ENCODE peak calls at places on chromosomes 4 and X, in five cellular contexts. A is SK-N-SH, K is A549, L is K562, M is HCT116. R is an unnamed sample.
A peak's percentile ranks its signal among the peaks of the same experiment; 100 is the strongest.

GRCh38 chr4:80173387-80173786 is 23.9 kb upstream of the PRDM8 start:
- DNase-seq in A (no peak), K (no peak), L (no peak), M (no peak), R (no peak)

GRCh38 chrX:149541521-149542047 is 772 bp downstream of the EOLA1 start:
- DNase-seq in A (no peak), K (no peak), L (peak; percentile 17), M (no peak), R (no peak)

GRCh38 chr4:136873555-136873954 is 658.7 kb downstream of the PCDH18 start:
- DNase-seq in A (no peak), K (no peak), L (no peak), M (no peak), R (no peak)

GRCh38 chr4:31104596-31104995 is 384.4 kb downstream of the PCDH7 start:
- DNase-seq in A (no peak), K (no peak), L (no peak), M (no peak), R (no peak)

GRCh38 chr4:145842224-145842887 is 96.3 kb downstream of the ZNF827 start:
- DNase-seq in A (no peak), K (no peak), L (no peak), M (no peak), R (no peak)

GRCh38 chr4:79235074-79235473 is 90.8 kb downstream of the NAA11 start:
- DNase-seq in A (no peak), K (no peak), L (no peak), M (no peak), R (no peak)

GRCh38 chrX:95427389-95427788 is 1257.3 kb upstream of the DIAPH2 start:
- DNase-seq in A (no peak), K (no peak), L (no peak), M (no peak), R (no peak)

GRCh38 chr4:150212927-150213326 is 134.7 kb downstream of the DCLK2 start:
- DNase-seq in A (no peak), K (no peak), L (no peak), M (no peak), R (no peak)

GRCh38 chr4:175385797-175386196 is 426.3 kb downstream of the GPM6A start:
- DNase-seq in A (no peak), K (no peak), L (no peak), M (no peak), R (no peak)

GRCh38 chrX:55057691-55058249 is 17.1 kb upstream of the PAGE2B start:
- DNase-seq in A (peak; percentile 40), K (peak; percentile 2), L (peak; percentile 26), M (peak; percentile 16), R (peak; percentile 20)

GRCh38 chr4:7701866-7702649 is 237.6 kb downstream of the AFAP1 start:
- DNase-seq in A (no peak), K (no peak), L (no peak), M (no peak), R (no peak)

GRCh38 chrX:154412468-154412867 is 1.1 kb downstream of the TAFAZZIN start:
- DNase-seq in A (peak; percentile 57), K (no peak), L (no peak), M (no peak), R (no peak)

DNA sequence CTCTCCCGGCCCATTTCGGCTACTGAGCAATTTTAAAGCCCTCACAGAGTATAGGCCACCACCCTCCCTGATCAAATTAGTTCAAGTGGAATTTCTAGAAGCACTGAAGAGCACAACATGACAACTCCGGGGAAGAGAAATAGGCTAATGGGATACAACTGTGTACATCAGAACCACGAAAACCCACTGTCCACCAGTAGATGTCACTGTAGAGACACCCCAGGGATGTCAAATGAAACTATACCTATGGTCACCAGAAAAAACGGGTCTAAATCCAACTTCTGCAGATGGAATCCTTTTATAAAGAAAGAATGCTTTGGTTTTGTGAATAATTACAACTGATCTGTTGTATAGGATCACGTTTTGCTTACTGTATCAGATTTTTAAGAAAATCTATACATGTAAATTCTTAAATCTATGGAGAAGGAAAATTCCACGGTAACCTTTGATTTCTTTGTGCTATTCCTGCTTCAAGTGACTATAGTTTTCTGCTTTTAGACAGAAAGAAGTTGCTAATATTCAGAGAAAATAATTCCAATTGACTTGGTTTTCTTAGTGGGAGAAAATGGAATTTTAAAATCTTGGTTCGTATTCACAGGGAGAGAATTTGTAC is 29.5 kb upstream of the MAP3K15 start:
- DNase-seq in A (peak; percentile 76), K (peak; percentile 66), L (peak; percentile 50), M (peak; percentile 16), R (peak; percentile 32)
- TF ChIP-seq CTCF in A (peak; percentile 94), K (peak; percentile 77), L (peak; percentile 77), M (peak; percentile 61), R (peak; percentile 76)

GRCh38 chr4:14564281-14564680 is 438.0 kb upstream of the CPEB2 start:
- DNase-seq in A (no peak), K (no peak), L (no peak), M (no peak), R (no peak)
- H3K9me3 ChIP-seq in A (no peaks in the 10 kb centered on the region), K (no peaks in the 10 kb centered on the region), L (no peaks in the 10 kb centered on the region), M (peaks cover 9% of the 10 kb centered on the region), R (no peaks in the 10 kb centered on the region)

DNA sequence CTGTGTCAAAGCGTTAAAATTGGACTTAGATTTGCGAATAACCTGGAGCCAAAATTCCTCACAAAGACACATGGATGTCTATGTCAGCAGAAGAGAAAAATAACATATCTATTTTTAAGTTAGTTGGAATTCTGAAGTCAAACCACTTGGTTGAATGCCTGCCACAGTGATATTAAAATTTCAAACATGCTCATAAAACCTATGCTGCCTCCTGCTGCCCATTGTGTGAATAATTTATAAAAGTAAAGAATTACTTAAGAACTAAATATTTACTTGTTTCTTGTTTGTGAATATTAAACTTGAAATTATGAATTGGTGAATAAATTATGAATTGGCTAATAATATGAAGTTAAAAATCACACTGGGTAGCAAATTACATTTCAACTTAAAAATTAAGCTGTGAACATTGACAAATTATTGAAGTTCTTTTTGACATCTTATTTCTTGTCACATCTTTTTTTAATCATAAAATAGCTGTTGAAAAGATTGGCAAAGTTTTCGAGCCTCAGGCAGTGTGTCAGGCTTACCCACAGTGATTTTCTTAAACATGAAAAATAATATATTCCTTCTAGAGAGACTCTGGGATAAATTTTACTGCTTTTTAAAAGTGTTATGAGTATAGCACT is 35.4 kb downstream of the FABP2 start:
- DNase-seq in A (peak; percentile 32), K (no peak), L (no peak), M (peak; percentile 47), R (no peak)
- TF ChIP-seq REST in A (no peak), K (no peak), L (no peak), M (no peak), R (no peak)

DNA sequence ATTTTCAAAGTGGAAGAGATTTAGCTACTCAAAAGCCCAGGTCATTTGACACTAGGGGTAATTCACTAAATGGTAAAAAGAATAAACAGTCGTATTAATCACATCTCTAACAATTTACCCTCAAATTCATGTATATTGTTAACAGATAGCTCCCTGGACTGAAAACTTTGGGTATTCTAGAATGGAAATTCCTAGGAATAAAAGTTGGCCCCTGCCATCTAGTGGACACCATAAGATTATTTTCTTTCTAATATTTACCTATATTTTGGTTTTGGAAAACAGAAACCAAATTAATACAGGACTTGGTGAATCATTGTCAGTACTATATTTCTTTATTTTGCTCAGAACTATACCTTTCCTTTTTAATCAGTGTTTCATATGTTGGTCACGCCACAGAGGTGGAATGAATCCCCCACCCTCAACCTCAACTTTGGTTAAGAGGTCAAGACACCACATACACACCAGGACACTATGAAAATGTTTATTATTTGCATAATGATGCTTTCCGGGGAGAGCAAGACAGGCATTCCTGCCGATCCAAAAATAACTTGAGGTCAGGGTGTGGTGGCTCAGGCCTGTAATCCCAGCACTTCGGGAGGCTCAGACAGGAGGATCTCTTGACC is 96.2 kb upstream of the APOOL start:
- DNase-seq in A (peak; percentile 1), K (no peak), L (no peak), M (no peak), R (no peak)
- TF ChIP-seq CTCF in A (peak; percentile 60), K (no peak), L (peak; percentile 21), M (no peak), R (peak; percentile 39)

GRCh38 chrX:69496143-69496542 is 8.0 kb upstream of the NALF2 start:
- DNase-seq in A (no peak), K (no peak), L (no peak), M (no peak), R (no peak)

GRCh38 chrX:69493193-69493592 is 10.9 kb upstream of the NALF2 start:
- DNase-seq in A (peak; percentile 45), K (peak; percentile 35), L (peak; percentile 30), M (peak; percentile 33), R (no peak)

GRCh38 chrX:69489625-69490024 is 14.5 kb upstream of the NALF2 start:
- DNase-seq in A (no peak), K (no peak), L (no peak), M (no peak), R (no peak)

GRCh38 chrX:69493766-69494165 is 10.4 kb upstream of the NALF2 start:
- DNase-seq in A (no peak), K (no peak), L (no peak), M (no peak), R (no peak)
- H3K9me3 ChIP-seq in A (no peaks in the 10 kb centered on the region), K (no peaks in the 10 kb centered on the region), L (no peaks in the 10 kb centered on the region), M (no peaks in the 10 kb centered on the region), R (no peaks in the 10 kb centered on the region)